ENCODE peak calls at places on chromosomes 3 and 15, in eight cellular contexts. O, Q, B, A, M, E, I and D are unnamed samples.

GRCh38 chr15:90709278-90709677 is 7.9 kb upstream of the BLM start:
- DNase-seq in I (no peak), A (no peak), B (no peak), E (no peak), M (no peak), O (no peak), Q (no peak), D (no peak)

GRCh38 chr3:188369526-188369925 is 215.6 kb downstream of the LPP start:
- DNase-seq in E (no peak), B (no peak), O (no peak), A (no peak), I (no peak), M (no peak), Q (no peak), D (no peak)

GRCh38 chr3:115072265-115073008 is 74.7 kb downstream of the ZBTB20 start:
- DNase-seq in Q (peak; percentile 20), A (peak; percentile 22), B (no peak), I (no peak), E (peak; percentile 28), O (no peak), M (no peak), D (no peak)

GRCh38 chr15:62163847-62164499 is 1.1 kb downstream of the C2CD4B start:
- DNase-seq in A (no peak), I (no peak), M (no peak), E (no peak), O (no peak), B (peak; percentile 61), Q (no peak), D (no peak)

GRCh38 chr15:88623061-88623460 is 1.9 kb downstream of the AEN start:
- DNase-seq in I (peak; percentile 54), Q (peak; percentile 37), E (peak; percentile 89), M (no peak), O (no peak), B (no peak), A (peak; percentile 64), D (no peak)

GRCh38 chr3:184361932-184362667 is 590 bp downstream of the POLR2H start:
- DNase-seq in O (peak; percentile 78), M (peak; percentile 71), B (peak; percentile 78), A (peak; percentile 63), E (peak; percentile 62), Q (no peak), I (peak; percentile 89), D (peak; percentile 59)

GRCh38 chr15:74381190-74381453 is 13.7 kb upstream of the CYP11A1 start:
- DNase-seq in I (no peak), A (no peak), M (no peak), E (no peak), O (no peak), B (no peak), Q (no peak), D (no peak)

GRCh38 chr3:9780451-9780797 is 10.7 kb upstream of the CAMK1 start:
- DNase-seq in Q (no peak), B (no peak), E (no peak), M (no peak), O (no peak), I (no peak), A (no peak), D (no peak)

GRCh38 chr3:65524544-65525070 is 514.1 kb downstream of the MAGI1 start:
- DNase-seq in A (no peak), B (no peak), M (no peak), E (no peak), O (no peak), Q (no peak), I (no peak), D (no peak)

GRCh38 chr3:86702381-86702958 is 288.5 kb downstream of the VGLL3 start:
- DNase-seq in A (no peak), E (peak; percentile 0), O (no peak), M (no peak), Q (no peak), B (peak; percentile 24), I (no peak), D (no peak)

GRCh38 chr3:71376499-71376898 is 207.0 kb downstream of the FOXP1 start:
- DNase-seq in Q (no peak), E (no peak), B (no peak), A (no peak), M (no peak), O (no peak), I (no peak), D (no peak)

GRCh38 chr15:42392309-42393024 is 33.2 kb downstream of the CAPN3 start:
- DNase-seq in B (no peak), Q (no peak), I (no peak), M (no peak), A (no peak), O (no peak), E (no peak), D (peak; percentile 78)

GRCh38 chr3:195662-196061 is 901 bp upstream of the CHL1 start:
- DNase-seq in O (no peak), I (no peak), E (no peak), B (peak; percentile 13), M (no peak), Q (no peak), A (no peak), D (no peak)
- H3K4me3 ChIP-seq in O (no peak overlapping the region), I (no peak overlapping the region), E (no peak overlapping the region), B (no peak overlapping the region), M (no peak overlapping the region), Q (no peak overlapping the region), A (no peak overlapping the region), D (no peak overlapping the region)

DNA sequence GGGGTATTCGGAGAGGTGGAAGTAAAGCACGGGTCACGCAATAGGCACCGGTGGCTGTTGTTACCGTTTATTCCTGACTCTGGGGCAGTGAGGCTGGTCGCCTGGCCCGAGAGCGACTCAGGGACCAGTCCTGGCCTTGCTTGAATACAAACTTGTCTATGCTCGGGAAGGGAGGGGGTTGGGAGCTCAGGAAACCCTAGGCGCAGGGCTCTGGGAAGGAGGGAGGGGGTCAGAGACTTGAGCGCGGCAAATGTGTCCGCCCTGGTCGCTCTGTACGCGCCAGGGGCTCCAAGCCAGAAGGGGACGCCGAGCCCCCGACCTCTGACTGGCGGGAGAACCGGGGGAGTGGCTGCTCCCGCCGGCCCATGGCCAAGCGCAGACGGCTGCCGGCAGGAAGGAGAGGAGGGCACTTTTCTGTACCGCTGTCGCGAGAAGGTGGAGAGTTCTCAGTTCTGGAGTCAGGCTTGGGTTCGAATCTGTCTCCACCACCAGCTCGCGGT is 1.5 kb downstream of the SPSB4 start:
- DNase-seq in B (peak; percentile 67), I (peak; percentile 33), M (peak; percentile 75), Q (no peak), A (no peak), O (no peak), E (no peak), D (no peak)
- H3K4me3 ChIP-seq in B (peak overlapping the region; percentile 78), I (peak overlapping the region; percentile 71), M (peak overlapping the region; percentile 66), Q (no peak overlapping the region), A (no peak overlapping the region), O (peak overlapping the region; percentile 49), E (no peak overlapping the region), D (no peak overlapping the region)

GRCh38 chr3:113698891-113699465 is 2.5 kb upstream of the USF3 start:
- DNase-seq in A (no peak), I (no peak), Q (no peak), B (peak; percentile 21), O (no peak), E (no peak), M (no peak), D (no peak)
- H3K4me3 ChIP-seq in A (no peak overlapping the region), I (peak overlapping the region; percentile 58), Q (peak overlapping the region; percentile 1), B (peak overlapping the region; percentile 29), O (peak overlapping the region; percentile 36), E (peak overlapping the region; percentile 13), M (peak overlapping the region; percentile 81), D (no peak overlapping the region)

GRCh38 chr3:51955893-51956770 is 951 bp downstream of the GPR62 start:
- DNase-seq in I (no peak), A (no peak), M (peak; percentile 82), B (peak; percentile 84), O (no peak), E (peak; percentile 57), Q (no peak), D (no peak)
- H3K4me3 ChIP-seq in I (peak overlapping the region; percentile 59), A (no peak overlapping the region), M (peak overlapping the region; percentile 66), B (peak overlapping the region; percentile 46), O (peak overlapping the region; percentile 47), E (no peak overlapping the region), Q (no peak overlapping the region), D (peak overlapping the region; percentile 8)

GRCh38 chr3:196636369-196637349 is 2.8 kb upstream of the NRROS start:
- DNase-seq in E (peak; percentile 21), M (no peak), Q (no peak), O (no peak), I (no peak), B (no peak), A (no peak), D (no peak)

GRCh38 chr3:196641278-196642058 is 2.0 kb downstream of the NRROS start:
- DNase-seq in E (no peak), A (no peak), O (no peak), Q (no peak), I (no peak), B (no peak), M (no peak), D (no peak)

GRCh38 chr3:196639517-196640500 is at the start of gene NRROS:
- DNase-seq in I (no peak), Q (no peak), O (peak; percentile 70), A (no peak), B (peak; percentile 75), E (peak; percentile 61), M (peak; percentile 74), D (peak; percentile 94)

GRCh38 chr3:196640501-196640968 is 1.0 kb downstream of the NRROS start:
- DNase-seq in O (no peak), E (no peak), I (no peak), M (no peak), Q (no peak), A (no peak), B (no peak), D (no peak)

GRCh38 chr3:196638922-196639516 is 475 bp upstream of the NRROS start:
- DNase-seq in Q (no peak), A (no peak), O (no peak), E (no peak), M (no peak), B (no peak), I (no peak), D (no peak)
- H3K4me3 ChIP-seq in Q (peak overlapping the region; percentile 36), A (no peak overlapping the region), O (peak overlapping the region; percentile 44), E (peak overlapping the region; percentile 48), M (peak overlapping the region; percentile 73), B (peak overlapping the region; percentile 29), I (peak overlapping the region; percentile 73), D (peak overlapping the region; percentile 45)

DNA sequence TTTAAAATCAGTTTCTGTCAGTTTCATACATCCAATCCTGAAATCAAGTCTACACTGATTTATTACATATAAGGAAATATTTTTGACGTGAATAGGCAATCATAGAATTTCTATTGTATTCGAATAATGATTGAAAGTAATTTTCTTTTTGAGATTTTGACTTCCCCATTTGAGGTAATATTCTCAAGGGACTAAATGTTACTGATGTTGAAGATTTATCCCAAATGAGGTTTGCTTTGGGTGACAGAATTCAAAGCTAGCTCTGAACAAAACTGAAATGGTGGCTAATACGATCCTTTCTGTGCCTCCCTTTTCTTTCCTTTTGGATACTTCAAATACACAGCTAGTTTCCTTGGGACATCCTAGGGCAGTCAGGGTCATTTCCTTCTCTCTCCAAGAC is 12.9 kb upstream of the CNBP start:
- DNase-seq in E (no peak), Q (no peak), I (no peak), M (no peak), B (no peak), A (no peak), O (no peak), D (no peak)
- H3K4me3 ChIP-seq in E (no peak overlapping the region), Q (no peak overlapping the region), I (no peak overlapping the region), M (peak overlapping the region; percentile 28), B (no peak overlapping the region), A (no peak overlapping the region), O (no peak overlapping the region), D (no peak overlapping the region)

GRCh38 chr3:169864270-169864669 is 5.5 kb downstream of the LRRC31 start:
- DNase-seq in I (no peak), E (no peak), O (no peak), Q (no peak), A (no peak), M (no peak), B (no peak), D (no peak)
- H3K4me3 ChIP-seq in I (no peak overlapping the region), E (no peak overlapping the region), O (no peak overlapping the region), Q (no peak overlapping the region), A (no peak overlapping the region), M (no peak overlapping the region), B (no peak overlapping the region), D (no peak overlapping the region)